ENCODE peak calls at places on chromosomes 2 and 18, in eight cellular contexts. S is SJSA1; X is AG04450; Z is kidney tubule cell; K is NCI-H1417; R is activated naive CD4-positive, alpha-beta T cell treated with Interleukin-2 at 50 U/mL for 16 hours; Q is Ammon's horn; L is amniotic stem cell. P is an unnamed sample.
A peak's percentile ranks its signal among the peaks of the same experiment; 100 is the strongest.

GRCh38 chr2:25380586-25381360 is 39.0 kb upstream of the DNMT3A start:
- DNase-seq in S (peak; percentile 16), X (no peak), Z (no peak), K (no peak), R (no peak), Q (no peak), L (no peak), P (no peak)

GRCh38 chr2:186822323-186822722 is 26.6 kb downstream of the ZSWIM2 start:
- DNase-seq in S (no peak), X (no peak), Z (no peak), K (no peak), R (no peak), Q (no peak), L (no peak), P (no peak)

GRCh38 chr2:25314514-25315315 is 27.0 kb downstream of the DNMT3A start:
- DNase-seq in S (no peak), X (no peak), Z (no peak), K (peak; percentile 39), R (peak; percentile 91), Q (peak; percentile 89), L (no peak), P (no peak)

GRCh38 chr18:413263-413662 is 87.2 kb downstream of the COLEC12 start:
- DNase-seq in S (no peak), X (no peak), Z (no peak), K (no peak), R (no peak), Q (no peak), L (no peak), P (no peak)

GRCh38 chr2:230877737-230878598 is 13.2 kb downstream of the ITM2C start:
- DNase-seq in S (no peak), X (no peak), Z (no peak), K (no peak), R (no peak), Q (no peak), L (no peak), P (no peak)

GRCh38 chr2:32068-32467 is 14.2 kb downstream of the FAM110C start:
- DNase-seq in S (no peak), X (no peak), Z (no peak), K (no peak), R (peak; percentile 66), Q (no peak), L (no peak), P (no peak)

GRCh38 chr2:200778038-200778437 is 33.7 kb upstream of the BZW1 start:
- DNase-seq in S (no peak), X (no peak), Z (no peak), K (no peak), R (no peak), Q (no peak), L (no peak), P (no peak)

GRCh38 chr2:203732953-203733510 is 26.6 kb downstream of the CD28 start:
- DNase-seq in S (no peak), X (no peak), Z (no peak), K (no peak), R (no peak), Q (no peak), L (no peak), P (no peak)

GRCh38 chr18:70149156-70149555 is 56.3 kb downstream of the RTTN start:
- DNase-seq in S (no peak), X (no peak), Z (no peak), K (no peak), R (no peak), Q (no peak), L (no peak), P (no peak)

GRCh38 chr2:216777637-216778273 is 82.1 kb downstream of the TNP1 start:
- DNase-seq in S (peak; percentile 56), X (no peak), Z (peak; percentile 88), K (peak; percentile 52), R (no peak), Q (no peak), L (no peak), P (no peak)

GRCh38 chr2:17539596-17539992 is 902 bp upstream of the VSNL1 start:
- DNase-seq in S (no peak), X (no peak), Z (peak; percentile 36), K (peak; percentile 43), R (no peak), Q (no peak), L (no peak), P (no peak)

GRCh38 chr2:69385443-69386151 is 1.4 kb downstream of the GFPT1 start:
- DNase-seq in S (no peak), X (no peak), Z (peak; percentile 4), K (no peak), R (no peak), Q (no peak), L (no peak), P (no peak)

GRCh38 chr2:175709248-175709647 is 292.8 kb downstream of the LNPK start:
- DNase-seq in S (no peak), X (no peak), Z (no peak), K (no peak), R (no peak), Q (no peak), L (no peak), P (no peak)

GRCh38 chr18:5104246-5104645 is 92.8 kb downstream of the AKAIN1 start:
- DNase-seq in S (no peak), X (no peak), Z (no peak), K (no peak), R (no peak), Q (no peak), L (no peak), P (no peak)

GRCh38 chr2:232321817-232322559 is 56.6 kb upstream of the ALPP start:
- DNase-seq in S (peak; percentile 31), X (no peak), Z (no peak), K (no peak), R (no peak), Q (no peak), L (no peak), P (no peak)

GRCh38 chr18:966095-967036 is 61.7 kb downstream of the ADCYAP1 start:
- DNase-seq in S (no peak), X (no peak), Z (no peak), K (no peak), R (no peak), Q (no peak), L (no peak), P (no peak)

GRCh38 chr18:28786941-28787340 is 610.0 kb upstream of the CDH2 start:
- DNase-seq in S (no peak), X (no peak), Z (no peak), K (no peak), R (no peak), Q (no peak), L (no peak), P (no peak)

GRCh38 chr2:60998628-60999545 is 18.6 kb upstream of the PEX13 start:
- DNase-seq in S (no peak), X (peak; percentile 13), Z (peak; percentile 51), K (peak; percentile 66), R (no peak), Q (peak; percentile 54), L (no peak), P (no peak)

GRCh38 chr2:173881466-173881865 is 83.7 kb downstream of the SP3 start:
- DNase-seq in S (no peak), X (no peak), Z (peak; percentile 35), K (no peak), R (no peak), Q (peak; percentile 42), L (no peak), P (no peak)

P was measured in right atrium auricular region.